ENCODE peak calls at places on chromosomes 13 and 19, in five cellular contexts. H is WTC11, S is AG10803, B is T-helper 1 cell, F is IMR-90. M is an unnamed sample.

GRCh38 chr13:60754211-60754610 is 357.2 kb downstream of the TDRD3 start:
- DNase-seq in H (no peak), S (no peak), B (no peak), F (no peak), M (no peak)

GRCh38 chr19:47405854-47406417 is 13.4 kb downstream of the MEIS3 start:
- DNase-seq in H (no peak), S (no peak), B (no peak), F (no peak), M (no peak)

GRCh38 chr19:4966591-4966990 is 2.3 kb upstream of the KDM4B start:
- DNase-seq in H (no peak), S (no peak), B (no peak), F (no peak), M (no peak)

GRCh38 chr19:44718441-44719261 is 19.7 kb downstream of the CEACAM16 start:
- DNase-seq in H (peak), S (peak), B (no peak), F (peak), M (peak)

GRCh38 chr19:46118136-46118535 is 6.4 kb downstream of the IGFL3 start:
- DNase-seq in H (no peak), S (no peak), B (no peak), F (no peak), M (no peak)

GRCh38 chr19:44796701-44797115 is 12.2 kb upstream of the BCAM start:
- DNase-seq in H (no peak), S (no peak), B (no peak), F (peak), M (peak)

GRCh38 chr13:106063591-106064308 is 471.7 kb downstream of the EFNB2 start:
- DNase-seq in H (no peak), S (peak), B (no peak), F (peak), M (no peak)

GRCh38 chr13:69580255-69580654 is 527.4 kb upstream of the ATXN8OS start:
- DNase-seq in H (no peak), S (no peak), B (no peak), F (no peak), M (no peak)

GRCh38 chr13:71865858-71866172 is 1.2 kb downstream of the DACH1 start:
- DNase-seq in H (peak), S (no peak), B (no peak), F (no peak), M (peak)

GRCh38 chr13:26053418-26053980 is 1.7 kb upstream of the SHISA2 start:
- DNase-seq in H (no peak), S (no peak), B (no peak), F (no peak), M (no peak)

GRCh38 chr19:33296473-33297060 is 5.8 kb downstream of the CEBPA start:
- DNase-seq in H (no peak), S (peak), B (no peak), F (no peak), M (peak)

M was measured in H9.